ENCODE peak calls at places on chromosome 10, in six cellular contexts. Z is stimulated activated effector memory CD8-positive, alpha-beta T cell treated with anti-CD3 and anti-CD28 coated beads, Interleukin-12 subunit alpha, Interleukin-12 subunit beta, amount 100 ng/mL, for 72 hours; H is choroid plexus epithelial cell; N is left ventricle myocardium inferior; V is NCI-H460; A is SHP77 treated with DMSO at 0.1 percent for 48 hours. X is an unnamed sample.

GRCh38 chr10:99172130-99172738 is 63.4 kb downstream of the HPSE2 start:
- DNase-seq in Z (no peak), V (peak), H (peak), N (no peak), A (no peak), X (no peak)

GRCh38 chr10:81570349-81570748 is 304.6 kb upstream of the NRG3 start:
- DNase-seq in H (no peak), A (no peak), N (no peak), V (no peak), Z (no peak), X (no peak)

GRCh38 chr10:80168679-80169380 is 36.3 kb downstream of the PLAC9 start:
- DNase-seq in N (no peak), V (no peak), Z (no peak), A (no peak), H (no peak), X (peak)

GRCh38 chr10:117442521-117442920 is 67.3 kb upstream of the PDZD8 start:
- DNase-seq in A (no peak), Z (no peak), V (no peak), H (no peak), N (no peak), X (no peak)

GRCh38 chr10:25226775-25227682 is 52.2 kb downstream of the GPR158 start:
- DNase-seq in A (no peak), Z (no peak), N (no peak), H (peak), V (peak), X (no peak)

GRCh38 chr10:75532253-75532924 is 101.0 kb downstream of the LRMDA start:
- DNase-seq in V (no peak), H (peak), A (no peak), Z (no peak), N (no peak), X (no peak)

GRCh38 chr10:29608476-29609301 is 26.1 kb downstream of the SVIL start:
- DNase-seq in Z (no peak), N (no peak), A (no peak), V (no peak), H (no peak), X (no peak)

GRCh38 chr10:125940515-125940914 is 44.2 kb downstream of the FANK1 start:
- DNase-seq in V (no peak), H (no peak), N (no peak), Z (no peak), A (no peak), X (no peak)

GRCh38 chr10:110637558-110638053 is 6.5 kb upstream of the RBM20 start:
- DNase-seq in Z (no peak), H (no peak), V (no peak), N (no peak), A (peak), X (no peak)

GRCh38 chr10:119190353-119190752 is 11.7 kb upstream of the PRDX3 start:
- DNase-seq in N (no peak), H (peak), V (no peak), A (no peak), Z (no peak), X (no peak)

GRCh38 chr10:85642082-85642420 is 724.5 kb downstream of the GRID1 start:
- DNase-seq in A (no peak), V (no peak), N (no peak), Z (no peak), H (peak), X (no peak)

GRCh38 chr10:67802767-67803538 is 35.0 kb downstream of the DNAJC12 start:
- DNase-seq in A (no peak), N (no peak), V (no peak), Z (no peak), H (no peak), X (no peak)

GRCh38 chr10:8768854-8769253 is 714.4 kb downstream of the GATA3 start:
- DNase-seq in A (no peak), V (no peak), Z (no peak), N (no peak), H (no peak), X (no peak)

GRCh38 chr10:127440371-127440770 is 108.7 kb upstream of the NPS start:
- DNase-seq in V (no peak), Z (no peak), A (no peak), H (no peak), N (no peak), X (no peak)

GRCh38 chr10:59709472-59710125 is at the start of gene SLC16A9:
- DNase-seq in A (no peak), H (peak), N (peak), Z (peak), V (peak), X (no peak)

GRCh38 chr10:87658858-87659555 is 671 bp upstream of the PAPSS2 start:
- DNase-seq in Z (no peak), H (no peak), V (peak), A (peak), N (no peak), X (no peak)

GRCh38 chr10:8404721-8405120 is 350.2 kb downstream of the GATA3 start:
- DNase-seq in V (no peak), H (no peak), Z (no peak), A (no peak), N (no peak), X (peak)

GRCh38 chr10:122477436-122477835 is 16.1 kb downstream of the HTRA1 start:
- DNase-seq in N (no peak), Z (no peak), V (no peak), A (no peak), H (no peak), X (no peak)

GRCh38 chr10:43409385-43410109 is 561 bp upstream of the HNRNPF start:
- DNase-seq in A (peak), N (peak), H (no peak), Z (peak), V (no peak), X (peak)

GRCh38 chr10:71725998-71726672 is 6.6 kb upstream of the C10orf105 start:
- DNase-seq in N (no peak), A (no peak), H (peak), Z (peak), V (peak), X (no peak)

GRCh38 chr10:101224910-101225823 is 4.1 kb downstream of the LBX1 start:
- DNase-seq in H (no peak), Z (no peak), N (no peak), A (no peak), V (no peak), X (no peak)

GRCh38 chr10:124734311-124735166 is 9.6 kb downstream of the FAM53B start:
- DNase-seq in N (no peak), A (no peak), Z (peak), V (no peak), H (no peak), X (peak)

GRCh38 chr10:132845041-132845551 is 59.1 kb upstream of the NKX6-2 start:
- DNase-seq in A (no peak), V (no peak), Z (no peak), H (no peak), N (no peak), X (no peak)

GRCh38 chr10:43026039-43026973 is 50.6 kb upstream of the RET start:
- DNase-seq in N (no peak), A (peak), H (no peak), V (no peak), Z (no peak), X (no peak)

GRCh38 chr10:110425684-110426293 is 71.9 kb upstream of the DUSP5 start:
- DNase-seq in V (peak), H (peak), Z (peak), A (no peak), N (no peak), X (no peak)

GRCh38 chr10:125283191-125283590 is 122.8 kb upstream of the CTBP2 start:
- DNase-seq in V (no peak), A (no peak), N (no peak), Z (no peak), H (no peak), X (no peak)

GRCh38 chr10:87565010-87565409 is 60.3 kb downstream of the MINPP1 start:
- DNase-seq in A (no peak), Z (no peak), H (no peak), N (no peak), V (no peak), X (no peak)

GRCh38 chr10:13668126-13668525 is 81.4 kb downstream of the PRPF18 start:
- DNase-seq in H (no peak), N (no peak), V (no peak), Z (no peak), A (no peak), X (no peak)

GRCh38 chr10:60369163-60369930 is 20.3 kb downstream of the ANK3 start:
- DNase-seq in A (no peak), H (no peak), V (no peak), Z (no peak), N (no peak), X (no peak)

GRCh38 chr10:105586451-105587098 is 945.5 kb downstream of the SORCS3 start:
- DNase-seq in N (no peak), Z (no peak), H (peak), A (no peak), V (no peak), X (no peak)